ENCODE peak calls at places on chromosomes 6 and 20, in seven cellular contexts. One of them, this sample, is unnamed.
A peak's percentile ranks its signal among the peaks of the same experiment; 100 is the strongest.

GRCh38 chr20:23049933-23050838 is 714 bp upstream of the THBD start:
- DNase-seq in caudate nucleus: no peak
- DNase-seq in HL-60: no peak
- DNase-seq in HuH-7: no peak
- DNase-seq in RWPE1: peak; percentile 69
- DNase-seq in A549: peak; percentile 81
- DNase-seq in pancreas: no peak
- DNase-seq in this sample: no peak

GRCh38 chr20:23094927-23095326 is 8.8 kb upstream of the CD93 start:
- DNase-seq in caudate nucleus: no peak
- DNase-seq in HL-60: no peak
- DNase-seq in HuH-7: no peak
- DNase-seq in RWPE1: peak; percentile 67
- DNase-seq in A549: no peak
- DNase-seq in pancreas: no peak
- DNase-seq in this sample: no peak

GRCh38 chr6:49565855-49566254 is 15.4 kb downstream of the C6orf141 start:
- DNase-seq in caudate nucleus: no peak
- DNase-seq in HL-60: no peak
- DNase-seq in HuH-7: no peak
- DNase-seq in RWPE1: peak; percentile 21
- DNase-seq in A549: no peak
- DNase-seq in pancreas: no peak
- DNase-seq in this sample: no peak

GRCh38 chr20:7161690-7162089 is 394.2 kb downstream of the BMP2 start:
- DNase-seq in caudate nucleus: peak; percentile 1
- DNase-seq in HL-60: no peak
- DNase-seq in HuH-7: peak; percentile 42
- DNase-seq in RWPE1: peak; percentile 17
- DNase-seq in A549: peak; percentile 9
- DNase-seq in pancreas: no peak
- DNase-seq in this sample: peak; percentile 3

GRCh38 chr20:47586648-47587306 is 85.1 kb downstream of the NCOA3 start:
- DNase-seq in caudate nucleus: no peak
- DNase-seq in HL-60: no peak
- DNase-seq in HuH-7: no peak
- DNase-seq in RWPE1: no peak
- DNase-seq in A549: no peak
- DNase-seq in pancreas: no peak
- DNase-seq in this sample: no peak

GRCh38 chr6:35622283-35622682 is 66.4 kb downstream of the FKBP5 start:
- DNase-seq in caudate nucleus: no peak
- DNase-seq in HL-60: no peak
- DNase-seq in HuH-7: no peak
- DNase-seq in RWPE1: no peak
- DNase-seq in A549: no peak
- DNase-seq in pancreas: no peak
- DNase-seq in this sample: no peak

GRCh38 chr6:119306396-119306968 is 43.1 kb downstream of the MAN1A1 start:
- DNase-seq in caudate nucleus: no peak
- DNase-seq in HL-60: no peak
- DNase-seq in HuH-7: no peak
- DNase-seq in RWPE1: no peak
- DNase-seq in A549: no peak
- DNase-seq in pancreas: no peak
- DNase-seq in this sample: no peak

GRCh38 chr6:90397929-90398674 is 101.5 kb upstream of the BACH2 start:
- DNase-seq in caudate nucleus: no peak
- DNase-seq in HL-60: no peak
- DNase-seq in HuH-7: no peak
- DNase-seq in RWPE1: peak; percentile 9
- DNase-seq in A549: peak; percentile 22
- DNase-seq in pancreas: peak; percentile 29
- DNase-seq in this sample: no peak

GRCh38 chr6:148765878-148766808 is 19.3 kb downstream of the UST start:
- DNase-seq in caudate nucleus: no peak
- DNase-seq in HL-60: no peak
- DNase-seq in HuH-7: no peak
- DNase-seq in RWPE1: no peak
- DNase-seq in A549: no peak
- DNase-seq in pancreas: no peak
- DNase-seq in this sample: no peak

GRCh38 chr20:62854121-62854520 is 7.5 kb downstream of the TCFL5 start:
- DNase-seq in caudate nucleus: no peak
- DNase-seq in HL-60: no peak
- DNase-seq in HuH-7: no peak
- DNase-seq in RWPE1: no peak
- DNase-seq in A549: no peak
- DNase-seq in pancreas: no peak
- DNase-seq in this sample: no peak

GRCh38 chr6:46796842-46797241 is 3.7 kb downstream of the MEP1A start:
- DNase-seq in caudate nucleus: no peak
- DNase-seq in HL-60: no peak
- DNase-seq in HuH-7: no peak
- DNase-seq in RWPE1: peak; percentile 9
- DNase-seq in A549: no peak
- DNase-seq in pancreas: no peak
- DNase-seq in this sample: no peak

GRCh38 chr6:121780325-121781313 is 345.2 kb downstream of the GJA1 start:
- DNase-seq in caudate nucleus: no peak
- DNase-seq in HL-60: no peak
- DNase-seq in HuH-7: no peak
- DNase-seq in RWPE1: peak; percentile 40
- DNase-seq in A549: peak; percentile 43
- DNase-seq in pancreas: peak; percentile 34
- DNase-seq in this sample: peak; percentile 37

GRCh38 chr6:166643907-166644590 is 17.0 kb upstream of the RPS6KA2 start:
- DNase-seq in caudate nucleus: no peak
- DNase-seq in HL-60: no peak
- DNase-seq in HuH-7: no peak
- DNase-seq in RWPE1: no peak
- DNase-seq in A549: no peak
- DNase-seq in pancreas: no peak
- DNase-seq in this sample: no peak

GRCh38 chr20:50303573-50304500 is 113.2 kb downstream of the CEBPB start:
- DNase-seq in caudate nucleus: no peak
- DNase-seq in HL-60: no peak
- DNase-seq in HuH-7: peak; percentile 78
- DNase-seq in RWPE1: no peak
- DNase-seq in A549: no peak
- DNase-seq in pancreas: peak; percentile 59
- DNase-seq in this sample: no peak

GRCh38 chr6:32118782-32119628 is 9.0 kb downstream of the ATF6B start:
- DNase-seq in caudate nucleus: peak; percentile 76
- DNase-seq in HL-60: no peak
- DNase-seq in HuH-7: peak; percentile 77
- DNase-seq in RWPE1: peak; percentile 75
- DNase-seq in A549: peak; percentile 83
- DNase-seq in pancreas: peak; percentile 87
- DNase-seq in this sample: peak; percentile 90

GRCh38 chr20:53623454-53624206 is 30.0 kb upstream of the ZNF217 start:
- DNase-seq in caudate nucleus: peak; percentile 20
- DNase-seq in HL-60: no peak
- DNase-seq in HuH-7: peak; percentile 66
- DNase-seq in RWPE1: peak; percentile 65
- DNase-seq in A549: peak; percentile 88
- DNase-seq in pancreas: peak; percentile 61
- DNase-seq in this sample: peak; percentile 36

GRCh38 chr6:150229775-150230561 is 87.1 kb downstream of the PPP1R14C start:
- DNase-seq in caudate nucleus: no peak
- DNase-seq in HL-60: no peak
- DNase-seq in HuH-7: no peak
- DNase-seq in RWPE1: peak; percentile 48
- DNase-seq in A549: no peak
- DNase-seq in pancreas: no peak
- DNase-seq in this sample: peak; percentile 33

GRCh38 chr20:35547319-35547718 is 5.4 kb downstream of the ERGIC3 start:
- DNase-seq in caudate nucleus: no peak
- DNase-seq in HL-60: no peak
- DNase-seq in HuH-7: no peak
- DNase-seq in RWPE1: no peak
- DNase-seq in A549: no peak
- DNase-seq in pancreas: no peak
- DNase-seq in this sample: no peak

GRCh38 chr6:143694560-143694959 is 16.8 kb downstream of the PHACTR2 start:
- DNase-seq in caudate nucleus: no peak
- DNase-seq in HL-60: no peak
- DNase-seq in HuH-7: no peak
- DNase-seq in RWPE1: peak; percentile 30
- DNase-seq in A549: no peak
- DNase-seq in pancreas: no peak
- DNase-seq in this sample: no peak

GRCh38 chr6:37058084-37058586 is 52.7 kb downstream of the FGD2 start:
- DNase-seq in caudate nucleus: no peak
- DNase-seq in HL-60: no peak
- DNase-seq in HuH-7: no peak
- DNase-seq in RWPE1: peak; percentile 29
- DNase-seq in A549: peak; percentile 58
- DNase-seq in pancreas: no peak
- DNase-seq in this sample: no peak

GRCh38 chr6:26571592-26572296 is 25.0 kb upstream of the ABT1 start:
- DNase-seq in caudate nucleus: no peak
- DNase-seq in HL-60: no peak
- DNase-seq in HuH-7: no peak
- DNase-seq in RWPE1: peak; percentile 78
- DNase-seq in A549: peak; percentile 90
- DNase-seq in pancreas: peak; percentile 80
- DNase-seq in this sample: peak; percentile 80

GRCh38 chr6:41498968-41499599 is 47.1 kb upstream of the FOXP4 start:
- DNase-seq in caudate nucleus: no peak
- DNase-seq in HL-60: no peak
- DNase-seq in HuH-7: peak; percentile 52
- DNase-seq in RWPE1: no peak
- DNase-seq in A549: no peak
- DNase-seq in pancreas: no peak
- DNase-seq in this sample: no peak

GRCh38 chr6:4780360-4780812 is 4.2 kb downstream of the CDYL start:
- DNase-seq in caudate nucleus: no peak
- DNase-seq in HL-60: no peak
- DNase-seq in HuH-7: no peak
- DNase-seq in RWPE1: no peak
- DNase-seq in A549: peak; percentile 15
- DNase-seq in pancreas: no peak
- DNase-seq in this sample: no peak

GRCh38 chr20:2508631-2509467 is at the start of gene ZNF343:
- DNase-seq in caudate nucleus: peak; percentile 83
- DNase-seq in HL-60: peak; percentile 52
- DNase-seq in HuH-7: peak; percentile 90
- DNase-seq in RWPE1: peak; percentile 92
- DNase-seq in A549: peak; percentile 86
- DNase-seq in pancreas: peak; percentile 80
- DNase-seq in this sample: peak; percentile 91

GRCh38 chr6:138844203-138844602 is 48.3 kb downstream of the ECT2L start:
- DNase-seq in caudate nucleus: no peak
- DNase-seq in HL-60: no peak
- DNase-seq in HuH-7: no peak
- DNase-seq in RWPE1: no peak
- DNase-seq in A549: no peak
- DNase-seq in pancreas: peak; percentile 9
- DNase-seq in this sample: peak; percentile 46

GRCh38 chr20:36624068-36624813 is 18.7 kb downstream of the RAB5IF start:
- DNase-seq in caudate nucleus: no peak
- DNase-seq in HL-60: no peak
- DNase-seq in HuH-7: no peak
- DNase-seq in RWPE1: no peak
- DNase-seq in A549: no peak
- DNase-seq in pancreas: no peak
- DNase-seq in this sample: no peak

GRCh38 chr6:35357671-35358070 is 15.3 kb downstream of the PPARD start:
- DNase-seq in caudate nucleus: no peak
- DNase-seq in HL-60: no peak
- DNase-seq in HuH-7: no peak
- DNase-seq in RWPE1: no peak
- DNase-seq in A549: no peak
- DNase-seq in pancreas: no peak
- DNase-seq in this sample: no peak

GRCh38 chr6:117326396-117326795 is 61.0 kb downstream of the VGLL2 start:
- DNase-seq in caudate nucleus: no peak
- DNase-seq in HL-60: no peak
- DNase-seq in HuH-7: no peak
- DNase-seq in RWPE1: no peak
- DNase-seq in A549: no peak
- DNase-seq in pancreas: no peak
- DNase-seq in this sample: no peak

GRCh38 chr6:136153976-136154375 is 96.1 kb downstream of the MTFR2 start:
- DNase-seq in caudate nucleus: no peak
- DNase-seq in HL-60: no peak
- DNase-seq in HuH-7: no peak
- DNase-seq in RWPE1: no peak
- DNase-seq in A549: no peak
- DNase-seq in pancreas: no peak
- DNase-seq in this sample: no peak

GRCh38 chr6:36737043-36737785 is 39.6 kb downstream of the RAB44 start:
- DNase-seq in caudate nucleus: no peak
- DNase-seq in HL-60: no peak
- DNase-seq in HuH-7: no peak
- DNase-seq in RWPE1: no peak
- DNase-seq in A549: no peak
- DNase-seq in pancreas: no peak
- DNase-seq in this sample: no peak

This sample was measured in G401.